ENCODE peak calls at places on chromosome 11, in eight cellular contexts. One of them, this sample, is unnamed. For H3K27me3, the result is how much of the 10 kb centered on the place peaks cover.

GRCh38 chr11:75536786-75537629 is 11.3 kb upstream of the GDPD5 start:
- DNase-seq in psoas muscle: no peak
- DNase-seq in DND-41: no peak
- DNase-seq in cardiac muscle cell: no peak
- DNase-seq in lower lobe of right lung: no peak
- DNase-seq in body of pancreas: no peak
- DNase-seq in fibroblast of lung: no peak
- DNase-seq in esophagus muscularis mucosa: no peak
- DNase-seq in this sample: no peak

GRCh38 chr11:859394-860131 is 16.9 kb downstream of the TSPAN4 start:
- DNase-seq in cardiac muscle cell: peak
- DNase-seq in body of pancreas: peak
- DNase-seq in fibroblast of lung: peak
- DNase-seq in esophagus muscularis mucosa: no peak
- DNase-seq in psoas muscle: peak
- DNase-seq in DND-41: peak
- DNase-seq in lower lobe of right lung: peak
- DNase-seq in this sample: peak

GRCh38 chr11:60950933-60951610 is 904 bp downstream of the SLC15A3 start:
- DNase-seq in body of pancreas: no peak
- DNase-seq in esophagus muscularis mucosa: no peak
- DNase-seq in cardiac muscle cell: peak
- DNase-seq in DND-41: no peak
- DNase-seq in psoas muscle: peak
- DNase-seq in fibroblast of lung: peak
- DNase-seq in lower lobe of right lung: peak
- DNase-seq in this sample: no peak

GRCh38 chr11:10807629-10808552 is 835 bp downstream of the EIF4G2 start:
- DNase-seq in fibroblast of lung: peak
- DNase-seq in body of pancreas: peak
- DNase-seq in lower lobe of right lung: peak
- DNase-seq in DND-41: peak
- DNase-seq in psoas muscle: peak
- DNase-seq in cardiac muscle cell: peak
- DNase-seq in esophagus muscularis mucosa: no peak
- DNase-seq in this sample: peak

GRCh38 chr11:28461846-28462245 is 353.7 kb downstream of the METTL15 start:
- DNase-seq in fibroblast of lung: peak
- DNase-seq in psoas muscle: no peak
- DNase-seq in esophagus muscularis mucosa: no peak
- DNase-seq in DND-41: no peak
- DNase-seq in lower lobe of right lung: no peak
- DNase-seq in cardiac muscle cell: peak
- DNase-seq in body of pancreas: no peak
- DNase-seq in this sample: no peak

GRCh38 chr11:75342966-75343870 is 8.2 kb downstream of the ARRB1 start:
- DNase-seq in cardiac muscle cell: peak
- DNase-seq in lower lobe of right lung: peak
- DNase-seq in body of pancreas: peak
- DNase-seq in fibroblast of lung: peak
- DNase-seq in DND-41: no peak
- DNase-seq in esophagus muscularis mucosa: no peak
- DNase-seq in psoas muscle: no peak
- DNase-seq in this sample: no peak

GRCh38 chr11:727281-727701 is 20.0 kb upstream of the TALDO1 start:
- DNase-seq in esophagus muscularis mucosa: no peak
- DNase-seq in fibroblast of lung: no peak
- DNase-seq in lower lobe of right lung: no peak
- DNase-seq in DND-41: no peak
- DNase-seq in psoas muscle: no peak
- DNase-seq in cardiac muscle cell: no peak
- DNase-seq in body of pancreas: peak
- DNase-seq in this sample: no peak

GRCh38 chr11:4164884-4165590 is 70.4 kb downstream of the RRM1 start:
- DNase-seq in lower lobe of right lung: no peak
- DNase-seq in body of pancreas: no peak
- DNase-seq in esophagus muscularis mucosa: no peak
- DNase-seq in cardiac muscle cell: no peak
- DNase-seq in DND-41: no peak
- DNase-seq in fibroblast of lung: no peak
- DNase-seq in psoas muscle: no peak
- DNase-seq in this sample: no peak

GRCh38 chr11:63551889-63552266 is 11.3 kb downstream of the PLAAT2 start:
- DNase-seq in esophagus muscularis mucosa: no peak
- DNase-seq in lower lobe of right lung: no peak
- DNase-seq in cardiac muscle cell: no peak
- DNase-seq in DND-41: peak
- DNase-seq in psoas muscle: no peak
- DNase-seq in fibroblast of lung: no peak
- DNase-seq in body of pancreas: no peak
- DNase-seq in this sample: no peak

GRCh38 chr11:61777234-61778090 is 14.9 kb downstream of the TMEM258 start:
- DNase-seq in psoas muscle: peak
- DNase-seq in cardiac muscle cell: no peak
- DNase-seq in fibroblast of lung: no peak
- DNase-seq in DND-41: no peak
- DNase-seq in body of pancreas: peak
- DNase-seq in esophagus muscularis mucosa: no peak
- DNase-seq in lower lobe of right lung: no peak
- DNase-seq in this sample: no peak

GRCh38 chr11:80860632-80861031 is 1419.8 kb upstream of the TENM4 start:
- DNase-seq in cardiac muscle cell: peak
- DNase-seq in DND-41: no peak
- DNase-seq in body of pancreas: no peak
- DNase-seq in fibroblast of lung: peak
- DNase-seq in psoas muscle: no peak
- DNase-seq in esophagus muscularis mucosa: no peak
- DNase-seq in lower lobe of right lung: no peak
- DNase-seq in this sample: peak

DNA sequence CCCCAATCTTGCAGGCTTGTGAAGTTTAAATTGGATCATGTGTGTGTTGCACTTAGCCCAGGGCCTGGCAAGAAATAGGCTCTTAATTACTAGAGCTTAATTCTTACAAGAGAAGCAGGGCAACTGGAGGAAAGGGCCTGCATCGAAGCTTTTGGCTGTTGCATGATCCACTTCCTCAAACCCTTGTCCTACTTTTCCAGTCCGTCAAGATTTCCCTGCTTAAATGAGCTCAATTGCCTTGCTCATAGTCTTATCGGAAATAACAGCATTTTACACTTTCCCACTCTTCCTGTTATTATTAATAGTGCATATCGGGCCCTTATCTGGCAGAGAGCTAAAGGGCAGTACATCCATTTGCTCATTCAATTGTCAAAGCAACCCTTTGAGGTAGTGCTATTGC is 18.1 kb downstream of the DTX4 start:
- DNase-seq in body of pancreas: no peak
- DNase-seq in lower lobe of right lung: no peak
- DNase-seq in DND-41: no peak
- DNase-seq in fibroblast of lung: no peak
- DNase-seq in cardiac muscle cell: peak
- DNase-seq in esophagus muscularis mucosa: no peak
- DNase-seq in psoas muscle: no peak
- DNase-seq in this sample: no peak
- TF ChIP-seq CTCF in body of pancreas: no peak
- TF ChIP-seq CTCF in lower lobe of right lung: no peak
- TF ChIP-seq CTCF in DND-41: no peak
- TF ChIP-seq CTCF in fibroblast of lung: no peak
- TF ChIP-seq CTCF in cardiac muscle cell: no peak
- TF ChIP-seq CTCF in esophagus muscularis mucosa: no peak
- TF ChIP-seq CTCF in psoas muscle: no peak
- TF ChIP-seq CTCF in this sample: no peak

DNA sequence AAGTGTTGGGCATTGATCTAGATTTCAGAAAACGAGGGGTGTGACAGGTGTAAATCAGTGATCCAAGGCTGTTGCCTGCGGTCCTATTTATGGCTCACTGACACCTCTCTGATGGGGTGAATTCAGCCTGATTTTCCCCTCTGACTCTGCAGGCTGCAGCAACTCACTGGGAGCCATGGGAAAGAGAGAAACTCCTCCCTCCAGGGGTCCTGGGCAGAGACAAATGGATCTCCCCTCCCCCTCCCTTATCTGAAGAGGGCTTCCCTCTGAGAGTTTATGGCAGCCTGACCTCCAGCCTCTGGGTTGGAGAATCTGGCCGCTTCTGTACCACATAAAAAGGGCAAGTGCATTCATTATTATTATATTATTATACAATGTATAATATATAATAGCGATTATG is 1.8 kb upstream of the PKNOX2 start:
- DNase-seq in fibroblast of lung: no peak
- DNase-seq in body of pancreas: no peak
- DNase-seq in DND-41: no peak
- DNase-seq in esophagus muscularis mucosa: no peak
- DNase-seq in lower lobe of right lung: no peak
- DNase-seq in psoas muscle: no peak
- DNase-seq in cardiac muscle cell: no peak
- DNase-seq in this sample: no peak
- H3K27me3 ChIP-seq in fibroblast of lung: under half
- H3K27me3 ChIP-seq in body of pancreas: under half
- H3K27me3 ChIP-seq in DND-41: under half
- H3K27me3 ChIP-seq in esophagus muscularis mucosa: under half
- H3K27me3 ChIP-seq in lower lobe of right lung: under half
- H3K27me3 ChIP-seq in psoas muscle: under half
- H3K27me3 ChIP-seq in cardiac muscle cell: under half
- H3K27me3 ChIP-seq in this sample: under half

GRCh38 chr11:35290876-35291275 is 128.5 kb downstream of the SLC1A2 start:
- DNase-seq in fibroblast of lung: no peak
- DNase-seq in body of pancreas: no peak
- DNase-seq in DND-41: no peak
- DNase-seq in cardiac muscle cell: no peak
- DNase-seq in esophagus muscularis mucosa: no peak
- DNase-seq in psoas muscle: no peak
- DNase-seq in lower lobe of right lung: no peak
- DNase-seq in this sample: no peak

GRCh38 chr11:35288311-35288710 is 131.0 kb downstream of the SLC1A2 start:
- DNase-seq in psoas muscle: no peak
- DNase-seq in esophagus muscularis mucosa: no peak
- DNase-seq in lower lobe of right lung: no peak
- DNase-seq in fibroblast of lung: no peak
- DNase-seq in body of pancreas: no peak
- DNase-seq in DND-41: no peak
- DNase-seq in cardiac muscle cell: no peak
- DNase-seq in this sample: no peak

GRCh38 chr11:35289821-35290220 is 129.5 kb downstream of the SLC1A2 start:
- DNase-seq in psoas muscle: no peak
- DNase-seq in fibroblast of lung: peak
- DNase-seq in body of pancreas: no peak
- DNase-seq in lower lobe of right lung: no peak
- DNase-seq in DND-41: no peak
- DNase-seq in esophagus muscularis mucosa: no peak
- DNase-seq in cardiac muscle cell: peak
- DNase-seq in this sample: peak

GRCh38 chr11:35287491-35287890 is 131.9 kb downstream of the SLC1A2 start:
- DNase-seq in esophagus muscularis mucosa: no peak
- DNase-seq in cardiac muscle cell: no peak
- DNase-seq in psoas muscle: no peak
- DNase-seq in fibroblast of lung: no peak
- DNase-seq in DND-41: no peak
- DNase-seq in lower lobe of right lung: no peak
- DNase-seq in body of pancreas: no peak
- DNase-seq in this sample: no peak

GRCh38 chr11:35288817-35289541 is 130.4 kb downstream of the SLC1A2 start:
- DNase-seq in fibroblast of lung: peak
- DNase-seq in body of pancreas: no peak
- DNase-seq in esophagus muscularis mucosa: no peak
- DNase-seq in DND-41: no peak
- DNase-seq in psoas muscle: no peak
- DNase-seq in lower lobe of right lung: no peak
- DNase-seq in cardiac muscle cell: peak
- DNase-seq in this sample: peak
- H3K27ac ChIP-seq in fibroblast of lung: peak
- H3K27ac ChIP-seq in body of pancreas: no peak
- H3K27ac ChIP-seq in esophagus muscularis mucosa: no peak
- H3K27ac ChIP-seq in DND-41: no peak
- H3K27ac ChIP-seq in psoas muscle: no peak
- H3K27ac ChIP-seq in lower lobe of right lung: no peak
- H3K27ac ChIP-seq in cardiac muscle cell: no peak
- H3K27ac ChIP-seq in this sample: peak

DNA sequence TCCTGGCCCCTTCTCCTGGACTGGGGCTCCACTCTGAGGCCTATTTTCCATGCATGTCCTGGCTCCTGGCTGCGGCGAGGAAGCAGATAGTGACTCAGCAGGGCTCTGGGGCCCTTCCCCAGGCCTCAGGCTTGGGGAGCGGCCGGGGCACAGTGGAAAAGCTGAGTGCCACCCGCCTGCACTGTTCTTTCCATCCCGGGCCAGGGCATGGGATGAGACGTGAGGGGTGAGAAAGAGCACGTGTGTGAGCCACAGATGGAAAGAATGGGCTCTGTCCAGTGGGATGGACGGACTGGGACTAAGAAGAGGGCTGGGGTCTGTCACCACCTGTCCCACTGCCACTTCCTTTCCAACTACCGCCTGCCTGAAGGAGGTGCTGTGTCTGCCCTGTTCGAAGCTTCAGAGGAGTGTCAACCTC is 12.8 kb downstream of the SLC37A2 start:
- DNase-seq in lower lobe of right lung: peak
- DNase-seq in psoas muscle: no peak
- DNase-seq in fibroblast of lung: no peak
- DNase-seq in esophagus muscularis mucosa: no peak
- DNase-seq in DND-41: no peak
- DNase-seq in cardiac muscle cell: peak
- DNase-seq in body of pancreas: no peak
- DNase-seq in this sample: no peak
- TF ChIP-seq CTCF in lower lobe of right lung: no peak
- TF ChIP-seq CTCF in psoas muscle: no peak
- TF ChIP-seq CTCF in fibroblast of lung: no peak
- TF ChIP-seq CTCF in esophagus muscularis mucosa: no peak
- TF ChIP-seq CTCF in DND-41: peak
- TF ChIP-seq CTCF in cardiac muscle cell: no peak
- TF ChIP-seq CTCF in body of pancreas: no peak
- TF ChIP-seq CTCF in this sample: peak

DNA sequence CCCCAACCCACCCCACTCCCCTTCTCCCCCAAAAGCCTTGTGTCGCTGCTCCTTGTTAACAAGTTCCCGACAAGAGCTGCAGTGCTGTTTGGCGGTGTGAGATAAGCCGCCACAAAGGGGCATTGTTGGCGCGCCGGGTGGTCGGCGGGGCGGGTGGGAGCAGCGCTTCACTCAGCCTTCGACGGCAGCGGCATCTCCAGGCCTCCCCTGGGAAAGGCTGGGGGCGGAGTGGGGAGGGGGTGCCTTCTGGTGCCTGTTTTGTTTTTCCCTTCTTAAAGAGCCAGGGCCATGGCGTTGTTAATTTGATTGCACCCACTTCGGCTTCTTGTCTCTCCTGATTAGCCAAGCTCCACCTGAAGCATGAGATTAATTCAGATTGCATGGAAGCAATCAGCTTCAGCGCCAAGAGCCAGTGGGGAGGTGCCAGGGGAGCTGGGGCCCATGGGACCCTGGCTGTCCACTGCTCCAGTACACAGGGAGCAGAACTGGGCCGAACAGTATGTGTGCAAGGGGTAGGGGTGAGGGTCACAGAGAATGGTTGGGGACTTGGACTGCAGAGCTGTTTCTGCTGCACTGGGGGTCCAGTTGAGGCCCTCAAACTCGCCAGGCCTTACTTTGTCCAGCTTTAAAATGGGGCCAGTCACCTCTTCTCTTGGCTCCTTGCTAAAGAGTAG is 165.1 kb downstream of the CEP164 start:
- DNase-seq in lower lobe of right lung: no peak
- DNase-seq in esophagus muscularis mucosa: no peak
- DNase-seq in psoas muscle: no peak
- DNase-seq in cardiac muscle cell: no peak
- DNase-seq in body of pancreas: no peak
- DNase-seq in fibroblast of lung: no peak
- DNase-seq in DND-41: no peak
- DNase-seq in this sample: no peak
- H3K27me3 ChIP-seq in lower lobe of right lung: under half
- H3K27me3 ChIP-seq in esophagus muscularis mucosa: under half
- H3K27me3 ChIP-seq in psoas muscle: under half
- H3K27me3 ChIP-seq in cardiac muscle cell: under half
- H3K27me3 ChIP-seq in body of pancreas: under half
- H3K27me3 ChIP-seq in fibroblast of lung: under half
- H3K27me3 ChIP-seq in DND-41: under half
- H3K27me3 ChIP-seq in this sample: under half